ENCODE peak calls at places on chromosomes 11 and 22, in five cellular contexts. I, J, R, M and B are unnamed samples.

GRCh38 chr11:101466352-101466751 is 117.5 kb downstream of the TRPC6 start:
- DNase-seq in I (no peak), J (no peak), R (no peak), M (no peak), B (no peak)

GRCh38 chr11:27409060-27409459 is 46.0 kb upstream of the CCDC34 start:
- DNase-seq in I (no peak), J (no peak), R (no peak), M (no peak), B (no peak)

GRCh38 chr11:94149435-94149834 is 20.8 kb downstream of the PANX1 start:
- DNase-seq in I (peak), J (no peak), R (no peak), M (peak), B (no peak)

GRCh38 chr11:107916671-107917241 is 11.5 kb upstream of the RAB39A start:
- DNase-seq in I (peak), J (peak), R (no peak), M (peak), B (no peak)

GRCh38 chr22:44483878-44484277 is 14.2 kb downstream of the RTL6 start:
- DNase-seq in I (no peak), J (no peak), R (no peak), M (no peak), B (no peak)

GRCh38 chr11:121870202-121871045 is 245.6 kb downstream of the BLID start:
- DNase-seq in I (no peak), J (no peak), R (no peak), M (peak), B (no peak)

GRCh38 chr11:78933361-78933760 is 358.7 kb upstream of the NARS2 start:
- DNase-seq in I (no peak), J (no peak), R (no peak), M (no peak), B (no peak)

GRCh38 chr11:120057595-120058581 is 80.0 kb downstream of the TRIM29 start:
- DNase-seq in I (no peak), J (peak), R (no peak), M (peak), B (no peak)

GRCh38 chr22:38748487-38749136 is 7.2 kb downstream of the SUN2 start:
- DNase-seq in I (no peak), J (no peak), R (no peak), M (no peak), B (no peak)

GRCh38 chr11:64290894-64291745 is at the start of gene KCNK4:
- DNase-seq in I (no peak), J (no peak), R (no peak), M (no peak), B (no peak)

GRCh38 chr11:85889676-85890579 is 34.7 kb downstream of the CCDC83 start:
- DNase-seq in I (peak), J (peak), R (no peak), M (peak), B (no peak)

GRCh38 chr22:38949889-38950405 is 7.5 kb upstream of the APOBEC3A start:
- DNase-seq in I (no peak), J (no peak), R (no peak), M (no peak), B (no peak)

GRCh38 chr22:22691055-22691454 is 46.6 kb downstream of the GGTLC2 start:
- DNase-seq in I (no peak), J (no peak), R (no peak), M (no peak), B (no peak)

GRCh38 chr22:23187201-23187600 is 6.9 kb downstream of the BCR start:
- DNase-seq in I (no peak), J (no peak), R (no peak), M (no peak), B (no peak)

GRCh38 chr22:30336752-30337460 is 10.2 kb upstream of the TBC1D10A start:
- DNase-seq in I (no peak), J (no peak), R (no peak), M (no peak), B (no peak)

GRCh38 chr11:103395612-103396011 is 286.4 kb downstream of the DYNC2H1 start:
- DNase-seq in I (peak), J (no peak), R (no peak), M (peak), B (no peak)

GRCh38 chr11:95835768-95836488 is 45.6 kb downstream of the CEP57 start:
- DNase-seq in I (peak), J (peak), R (peak), M (peak), B (no peak)

GRCh38 chr11:64120951-64121569 is 44.9 kb downstream of the MACROD1 start:
- DNase-seq in I (no peak), J (no peak), R (no peak), M (no peak), B (no peak)

GRCh38 chr22:45170001-45170466 is 6.3 kb downstream of the NUP50 start:
- DNase-seq in I (no peak), J (no peak), R (no peak), M (no peak), B (no peak)

GRCh38 chr11:128575956-128576340 is 11.4 kb downstream of the ETS1 start:
- DNase-seq in I (peak), J (no peak), R (no peak), M (peak), B (no peak)

GRCh38 chr11:80727315-80727714 is 1286.5 kb upstream of the TENM4 start:
- DNase-seq in I (no peak), J (peak), R (peak), M (peak), B (no peak)

GRCh38 chr11:8097062-8097814 is 16.2 kb downstream of the TUB start:
- DNase-seq in I (no peak), J (no peak), R (no peak), M (peak), B (peak)

GRCh38 chr11:120013325-120014250 is 124.3 kb downstream of the TRIM29 start:
- DNase-seq in I (peak), J (peak), R (no peak), M (peak), B (no peak)

GRCh38 chr11:74783241-74783871 is 34.7 kb downstream of the RNF169 start:
- DNase-seq in I (peak), J (peak), R (peak), M (peak), B (no peak)

GRCh38 chr22:25109878-25110595 is 89.6 kb upstream of the CRYBB3 start:
- DNase-seq in I (no peak), J (no peak), R (no peak), M (no peak), B (no peak)

GRCh38 chr11:45333506-45333971 is 47.4 kb upstream of the SYT13 start:
- DNase-seq in I (peak), J (peak), R (no peak), M (peak), B (no peak)

GRCh38 chr11:64086263-64086938 is 50.7 kb downstream of the FLRT1 start:
- DNase-seq in I (no peak), J (no peak), R (no peak), M (peak), B (no peak)

GRCh38 chr11:110022548-110022947 is 70.6 kb upstream of the ZC3H12C start:
- DNase-seq in I (no peak), J (no peak), R (no peak), M (no peak), B (no peak)

GRCh38 chr11:61539958-61540357 is 31.4 kb downstream of the LRRC10B start:
- DNase-seq in I (no peak), J (no peak), R (no peak), M (no peak), B (no peak)

GRCh38 chr11:67266424-67267187 is at the start of gene GRK2:
- DNase-seq in I (peak), J (peak), R (no peak), M (no peak), B (no peak)

GRCh38 chr11:11967669-11968510 is 40.5 kb downstream of the DKK3 start:
- DNase-seq in I (no peak), J (no peak), R (no peak), M (no peak), B (no peak)

GRCh38 chr11:26778000-26778757 is 56.3 kb upstream of the SLC5A12 start:
- DNase-seq in I (no peak), J (no peak), R (no peak), M (peak), B (no peak)

GRCh38 chr22:47129902-47130301 is 367.5 kb downstream of the TBC1D22A start:
- DNase-seq in I (no peak), J (peak), R (no peak), M (no peak), B (no peak)

GRCh38 chr11:45921561-45922424 is 663 bp upstream of the LARGE2 start:
- DNase-seq in I (no peak), J (no peak), R (no peak), M (no peak), B (peak)

GRCh38 chr11:8025816-8026215 is 38.7 kb downstream of the EIF3F start:
- DNase-seq in I (no peak), J (no peak), R (no peak), M (peak), B (no peak)